ENCODE peak calls at places on chromosomes 7 and 10, in four cellular contexts. Y is WTC11, T is A549, B is HepG2. G is an unnamed sample.

GRCh38 chr7:104552102-104552501 is 223.7 kb downstream of the LHFPL3 start:
- DNase-seq in Y (peak), T (no peak), B (peak), G (peak)

GRCh38 chr7:121126801-121127534 is 138.5 kb downstream of the CPED1 start:
- DNase-seq in Y (no peak), T (no peak), B (no peak), G (peak)

GRCh38 chr7:16462618-16463017 is 2.9 kb downstream of the SOSTDC1 start:
- DNase-seq in Y (no peak), T (no peak), B (no peak), G (no peak)

GRCh38 chr7:95470452-95470851 is 15.3 kb upstream of the ASB4 start:
- DNase-seq in Y (no peak), T (peak), B (peak), G (peak)

GRCh38 chr10:69415951-69416350 is 767 bp downstream of the TACR2 start:
- DNase-seq in Y (no peak), T (no peak), B (no peak), G (no peak)

GRCh38 chr7:102079140-102080002 is 207.3 kb upstream of the SH2B2 start:
- DNase-seq in Y (peak), T (no peak), B (peak), G (no peak)

GRCh38 chr10:80259405-80259871 is 30.0 kb downstream of the MAT1A start:
- DNase-seq in Y (no peak), T (no peak), B (peak), G (no peak)

GRCh38 chr10:132713421-132714095 is 72.4 kb downstream of the NKX6-2 start:
- DNase-seq in Y (no peak), T (no peak), B (no peak), G (no peak)

GRCh38 chr7:55573526-55573925 is 1.2 kb upstream of the VOPP1 start:
- DNase-seq in Y (no peak), T (no peak), B (no peak), G (peak)

GRCh38 chr10:118277871-118278270 is 64.3 kb downstream of the FAM204A start:
- DNase-seq in Y (no peak), T (no peak), B (no peak), G (no peak)

GRCh38 chr7:38561166-38561565 is 70.0 kb downstream of the AMPH start:
- DNase-seq in Y (no peak), T (no peak), B (no peak), G (peak)

GRCh38 chr10:18822156-18822555 is 162.9 kb downstream of the ARL5B start:
- DNase-seq in Y (peak), T (no peak), B (peak), G (no peak)

GRCh38 chr7:81956520-81956919 is 186.7 kb upstream of the HGF start:
- DNase-seq in Y (no peak), T (peak), B (peak), G (peak)

GRCh38 chr7:116271980-116272886 is 61.9 kb downstream of the TES start:
- DNase-seq in Y (no peak), T (peak), B (no peak), G (peak)

GRCh38 chr7:64320547-64321495 is 7.1 kb downstream of the ZNF736 start:
- DNase-seq in Y (no peak), T (no peak), B (no peak), G (no peak)

GRCh38 chr10:20885678-20886077 is 11.4 kb downstream of the NEBL start:
- DNase-seq in Y (no peak), T (no peak), B (no peak), G (no peak)

GRCh38 chr10:124677871-124678565 is 66.2 kb downstream of the FAM53B start:
- DNase-seq in Y (no peak), T (no peak), B (no peak), G (no peak)

GRCh38 chr10:120819366-120819765 is 31.8 kb upstream of the WDR11 start:
- DNase-seq in Y (no peak), T (no peak), B (no peak), G (no peak)

GRCh38 chr7:832292-832967 is at the start of gene SUN1:
- DNase-seq in Y (no peak), T (peak), B (peak), G (peak)

GRCh38 chr10:81109200-81109752 is 571.6 kb downstream of the SH2D4B start:
- DNase-seq in Y (no peak), T (no peak), B (no peak), G (no peak)

GRCh38 chr7:150322833-150323681 is at the start of the genes ACTR3C and LRRC61:
- DNase-seq in Y (peak), T (no peak), B (peak), G (no peak)

GRCh38 chr7:42081672-42082071 is 155.3 kb downstream of the GLI3 start:
- DNase-seq in Y (no peak), T (no peak), B (no peak), G (no peak)

GRCh38 chr10:125929613-125930012 is 33.2 kb downstream of the FANK1 start:
- DNase-seq in Y (no peak), T (no peak), B (no peak), G (no peak)

GRCh38 chr7:143388051-143388450 is 6.9 kb downstream of the ZYX start:
- DNase-seq in Y (no peak), T (no peak), B (no peak), G (no peak)

GRCh38 chr7:115793958-115794702 is 236.4 kb downstream of the TFEC start:
- DNase-seq in Y (no peak), T (no peak), B (no peak), G (no peak)

GRCh38 chr7:130266961-130267321 is 278 bp downstream of the CPA2 start:
- DNase-seq in Y (no peak), T (no peak), B (no peak), G (no peak)

GRCh38 chr10:43238462-43238861 is 28.4 kb downstream of the RASGEF1A start:
- DNase-seq in Y (peak), T (no peak), B (no peak), G (no peak)

GRCh38 chr10:49056356-49056755 is 59.0 kb downstream of the VSTM4 start:
- DNase-seq in Y (no peak), T (no peak), B (no peak), G (no peak)

GRCh38 chr7:16660702-16661464 is 14.9 kb downstream of the BZW2 start:
- DNase-seq in Y (no peak), T (no peak), B (peak), G (peak)

GRCh38 chr10:26407406-26407969 is 30.7 kb upstream of the APBB1IP start:
- DNase-seq in Y (no peak), T (peak), B (peak), G (no peak)

GRCh38 chr7:106070567-106071254 is 41.4 kb downstream of the SYPL1 start:
- DNase-seq in Y (no peak), T (no peak), B (no peak), G (no peak)

GRCh38 chr10:76401006-76401405 is 969.6 kb downstream of the LRMDA start:
- DNase-seq in Y (no peak), T (no peak), B (no peak), G (no peak)

GRCh38 chr10:12507165-12507870 is 158.0 kb downstream of the CAMK1D start:
- DNase-seq in Y (no peak), T (no peak), B (no peak), G (no peak)

DNA sequence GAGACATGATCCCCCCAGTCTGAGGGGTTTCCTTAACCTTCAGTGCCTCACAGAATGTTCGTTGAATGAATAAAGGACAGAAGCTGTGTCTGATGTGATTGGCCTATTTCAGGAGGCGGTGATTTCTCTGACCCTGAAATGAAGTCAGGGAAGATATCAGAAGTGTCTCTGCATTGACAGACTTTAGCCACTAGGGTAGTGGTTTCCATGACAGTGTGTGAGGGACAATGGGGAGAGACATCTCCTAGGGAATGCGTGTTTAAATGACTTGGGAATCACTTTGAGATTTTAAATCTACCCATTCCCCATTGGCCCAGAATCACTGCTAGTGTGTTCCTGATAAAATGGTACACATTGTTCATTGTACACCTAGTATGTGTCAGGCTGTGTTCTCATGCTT is 132.0 kb downstream of the CFAP58 start:
- DNase-seq in Y (no peak), T (peak), B (no peak), G (no peak)
- TF ChIP-seq JUN in Y (no peak), T (no peak), B (no peak), G (no peak)

GRCh38 chr7:74454948-74455804 is 1.5 kb downstream of the GTF2IRD1 start:
- DNase-seq in Y (no peak), T (no peak), B (peak), G (no peak)

GRCh38 chr7:74457007-74457406 is 3.3 kb downstream of the GTF2IRD1 start:
- DNase-seq in Y (no peak), T (no peak), B (no peak), G (no peak)

GRCh38 chr7:74454059-74454947 is 597 bp downstream of the GTF2IRD1 start:
- DNase-seq in Y (peak), T (no peak), B (no peak), G (no peak)

GRCh38 chr7:74453321-74454011 is at the start of gene GTF2IRD1:
- DNase-seq in Y (peak), T (peak), B (peak), G (peak)

GRCh38 chr7:74455933-74456332 is 2.2 kb downstream of the GTF2IRD1 start:
- DNase-seq in Y (no peak), T (no peak), B (no peak), G (no peak)
- TF ChIP-seq JUN in Y (no peak), T (no peak), B (no peak), G (no peak)

GRCh38 chr10:110005716-110006115 is 2.1 kb upstream of the ADD3 start:
- DNase-seq in Y (no peak), T (no peak), B (peak), G (no peak)
- TF ChIP-seq JUN in Y (no peak), T (no peak), B (no peak), G (no peak)

GRCh38 chr7:44767912-44768662 is 19.4 kb downstream of the ZMIZ2 start:
- DNase-seq in Y (no peak), T (no peak), B (no peak), G (no peak)
- TF ChIP-seq JUN in Y (no peak), T (no peak), B (no peak), G (no peak)